ENCODE peak calls at places on chromosomes 6 and 20, in eight cellular contexts. S, N, H, V, D, R, J and Y are unnamed samples.

GRCh38 chr20:54980321-54980960 is 505.0 kb downstream of the DOK5 start:
- DNase-seq in S (no peak), N (no peak), H (no peak), V (no peak), D (no peak), R (no peak), J (no peak), Y (peak)

GRCh38 chr6:14664112-14664592 is 546.6 kb downstream of the CD83 start:
- DNase-seq in S (no peak), N (no peak), H (no peak), V (no peak), D (no peak), R (no peak), J (no peak), Y (peak)

GRCh38 chr6:119323926-119324325 is 25.6 kb downstream of the MAN1A1 start:
- DNase-seq in S (no peak), N (no peak), H (no peak), V (no peak), D (no peak), R (no peak), J (no peak), Y (peak)

GRCh38 chr6:151058021-151058733 is 181.6 kb upstream of the AKAP12 start:
- DNase-seq in S (no peak), N (no peak), H (peak), V (peak), D (no peak), R (no peak), J (peak), Y (peak)

GRCh38 chr20:50339196-50339901 is 148.7 kb downstream of the CEBPB start:
- DNase-seq in S (no peak), N (peak), H (no peak), V (no peak), D (peak), R (no peak), J (peak), Y (peak)

GRCh38 chr6:87731818-87732661 is 30.0 kb upstream of the AKIRIN2 start:
- DNase-seq in S (peak), N (peak), H (peak), V (peak), D (peak), R (peak), J (peak), Y (peak)

GRCh38 chr6:106547961-106548453 is 81.3 kb downstream of the RTN4IP1 start:
- DNase-seq in S (no peak), N (peak), H (no peak), V (no peak), D (peak), R (no peak), J (no peak), Y (peak)

GRCh38 chr6:159074120-159074684 is 29.4 kb upstream of the TAGAP start:
- DNase-seq in S (peak), N (peak), H (no peak), V (peak), D (no peak), R (no peak), J (no peak), Y (peak)

GRCh38 chr6:159106627-159107241 is 61.9 kb upstream of the TAGAP start:
- DNase-seq in S (peak), N (peak), H (peak), V (peak), D (peak), R (no peak), J (peak), Y (peak)

GRCh38 chr6:96499781-96500180 is 21.8 kb upstream of the UFL1 start:
- DNase-seq in S (no peak), N (no peak), H (no peak), V (no peak), D (no peak), R (no peak), J (no peak), Y (no peak)

GRCh38 chr6:161137839-161138544 is 135.9 kb downstream of the AGPAT4 start:
- DNase-seq in S (no peak), N (no peak), H (no peak), V (no peak), D (no peak), R (no peak), J (no peak), Y (peak)

GRCh38 chr6:152004896-152005295 is 197.4 kb downstream of the ESR1 start:
- DNase-seq in S (no peak), N (no peak), H (no peak), V (no peak), D (no peak), R (no peak), J (no peak), Y (no peak)

GRCh38 chr6:40299666-40300065 is 287.5 kb downstream of the LRFN2 start:
- DNase-seq in S (no peak), N (no peak), H (no peak), V (no peak), D (no peak), R (no peak), J (no peak), Y (no peak)

GRCh38 chr20:63320616-63321147 is 27.7 kb downstream of the COL20A1 start:
- DNase-seq in S (no peak), N (no peak), H (peak), V (no peak), D (no peak), R (peak), J (peak), Y (no peak)

GRCh38 chr6:156430361-156430760 is 346.8 kb upstream of the ARID1B start:
- DNase-seq in S (no peak), N (no peak), H (no peak), V (no peak), D (no peak), R (no peak), J (no peak), Y (no peak)

GRCh38 chr6:118485601-118486550 is 62.2 kb upstream of the PLN start:
- DNase-seq in S (no peak), N (peak), H (no peak), V (no peak), D (no peak), R (no peak), J (no peak), Y (peak)

GRCh38 chr20:33696448-33696847 is 10.3 kb upstream of the E2F1 start:
- DNase-seq in S (no peak), N (no peak), H (no peak), V (no peak), D (no peak), R (no peak), J (no peak), Y (no peak)

GRCh38 chr6:119476554-119476953 is 127.0 kb upstream of the MAN1A1 start:
- DNase-seq in S (no peak), N (no peak), H (peak), V (no peak), D (no peak), R (no peak), J (no peak), Y (peak)

GRCh38 chr6:77462359-77463307 is 658 bp downstream of the HTR1B start:
- DNase-seq in S (no peak), N (no peak), H (peak), V (peak), D (no peak), R (peak), J (peak), Y (peak)

GRCh38 chr6:139753198-139753861 is 378.9 kb upstream of the CITED2 start:
- DNase-seq in S (no peak), N (peak), H (no peak), V (no peak), D (no peak), R (no peak), J (no peak), Y (peak)

GRCh38 chr6:51570168-51570921 is 517.1 kb downstream of the PKHD1 start:
- DNase-seq in S (no peak), N (no peak), H (no peak), V (no peak), D (no peak), R (no peak), J (no peak), Y (no peak)

GRCh38 chr20:25219365-25219764 is 23.9 kb downstream of the ENTPD6 start:
- DNase-seq in S (no peak), N (no peak), H (peak), V (no peak), D (peak), R (no peak), J (peak), Y (no peak)

GRCh38 chr20:62989201-62989601 is 17.6 kb downstream of the BHLHE23 start:
- DNase-seq in S (no peak), N (no peak), H (peak), V (no peak), D (no peak), R (peak), J (no peak), Y (no peak)

GRCh38 chr6:108118359-108118724 is 43.8 kb upstream of the OSTM1 start:
- DNase-seq in S (no peak), N (no peak), H (no peak), V (no peak), D (no peak), R (no peak), J (no peak), Y (no peak)

GRCh38 chr6:11288065-11288464 is 55.6 kb upstream of the NEDD9 start:
- DNase-seq in S (peak), N (no peak), H (no peak), V (peak), D (no peak), R (peak), J (no peak), Y (peak)

GRCh38 chr6:33622456-33623431 is 1.6 kb downstream of the ITPR3 start:
- DNase-seq in S (peak), N (peak), H (peak), V (peak), D (no peak), R (no peak), J (peak), Y (peak)
- H3K4me3 ChIP-seq in S (peak), N (peak), H (no peak), V (peak), D (peak), R (peak), J (peak), Y (no peak)

DNA sequence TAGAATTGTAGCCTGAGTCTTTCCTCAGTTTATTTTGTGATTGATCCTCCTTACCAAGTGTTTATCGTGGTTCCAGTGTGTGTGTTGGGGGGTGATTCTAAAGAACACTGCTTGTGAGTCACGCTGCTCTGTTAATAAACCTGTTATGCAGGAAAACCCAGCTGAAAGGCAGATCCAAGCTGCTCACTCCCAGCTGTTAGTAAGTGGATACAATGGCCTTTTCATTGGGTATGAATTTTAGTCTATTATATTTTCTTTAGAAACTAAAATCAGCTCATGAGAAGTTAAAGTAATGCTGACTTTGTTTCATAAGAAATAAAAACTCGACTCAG is 12.2 kb upstream of the DSTN start:
- DNase-seq in S (peak), N (peak), H (no peak), V (peak), D (peak), R (no peak), J (no peak), Y (peak)
- H3K4me3 ChIP-seq in S (no peak), N (no peak), H (no peak), V (no peak), D (no peak), R (no peak), J (peak), Y (no peak)

GRCh38 chr6:13484827-13485226 is 2.6 kb downstream of the GFOD1 start:
- DNase-seq in S (no peak), N (no peak), H (no peak), V (no peak), D (no peak), R (no peak), J (no peak), Y (no peak)
- H3K4me3 ChIP-seq in S (no peak), N (no peak), H (peak), V (no peak), D (no peak), R (peak), J (peak), Y (no peak)

GRCh38 chr20:2804041-2804828 is 3.8 kb upstream of the CPXM1 start:
- DNase-seq in S (no peak), N (no peak), H (no peak), V (no peak), D (no peak), R (no peak), J (no peak), Y (no peak)
- H3K4me3 ChIP-seq in S (no peak), N (no peak), H (no peak), V (no peak), D (no peak), R (no peak), J (no peak), Y (no peak)

DNA sequence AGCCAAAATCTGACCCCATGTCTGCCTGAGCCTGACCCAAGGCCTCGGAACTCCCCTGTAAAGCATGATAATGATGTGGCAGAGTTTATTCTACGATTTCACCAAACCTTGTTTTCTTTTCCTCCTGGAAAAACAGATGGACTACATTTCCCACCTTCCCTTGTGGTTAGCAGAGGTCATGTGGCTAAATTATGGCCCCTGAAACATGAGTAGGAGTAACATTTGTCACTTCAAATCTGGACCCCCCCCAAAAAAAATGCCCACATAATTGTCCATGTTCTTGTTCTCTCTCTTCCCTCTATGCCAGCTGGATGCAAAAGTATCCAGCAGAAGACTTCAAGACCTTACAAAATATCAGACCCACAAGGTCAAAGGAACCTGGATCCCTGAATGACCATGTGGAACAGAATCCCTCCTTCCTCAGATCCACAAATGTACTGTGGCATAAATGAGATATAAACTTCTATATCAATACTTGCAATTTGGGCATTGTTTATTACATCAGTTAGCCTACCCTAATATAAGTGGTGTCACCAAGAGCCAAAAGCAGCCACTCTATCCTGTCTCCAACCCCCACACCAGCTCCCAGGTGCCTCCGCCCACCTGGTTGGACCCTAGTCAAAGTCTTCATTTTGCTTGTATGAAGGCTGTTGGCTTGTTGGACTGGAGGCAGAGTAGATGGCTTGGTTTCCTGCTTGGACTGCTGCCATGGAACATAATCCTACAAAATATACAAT is 1.4 kb downstream of the C20orf96 start:
- DNase-seq in S (peak), N (no peak), H (no peak), V (peak), D (no peak), R (no peak), J (no peak), Y (no peak)
- H3K4me3 ChIP-seq in S (no peak), N (peak), H (no peak), V (no peak), D (peak), R (no peak), J (peak), Y (peak)

DNA sequence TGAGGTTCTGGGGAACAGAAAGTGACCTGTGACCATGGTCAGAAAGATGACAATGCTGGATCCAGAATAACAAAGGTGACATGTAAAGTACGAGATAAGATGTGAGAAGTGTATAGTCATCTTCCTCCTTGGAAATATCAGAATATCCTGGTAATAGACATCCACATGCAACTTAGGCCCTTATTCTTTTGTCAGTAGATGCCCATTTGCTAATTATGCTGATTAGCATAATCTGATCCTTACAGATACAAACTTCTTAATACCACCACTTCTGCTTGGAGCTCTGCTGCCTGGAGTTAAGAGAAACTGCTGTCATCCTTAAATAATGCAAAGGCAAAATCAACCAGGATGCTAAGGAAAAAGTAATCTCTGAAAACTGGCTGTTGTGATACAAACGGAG is 91.3 kb downstream of the KIF16B start:
- DNase-seq in S (no peak), N (no peak), H (no peak), V (no peak), D (no peak), R (no peak), J (no peak), Y (no peak)
- H3K4me3 ChIP-seq in S (no peak), N (no peak), H (no peak), V (no peak), D (no peak), R (no peak), J (no peak), Y (no peak)